ENCODE peak calls at places on chromosomes 3 and 15, in ten cellular contexts. One of them, this sample, is unnamed. For H3K36me3, the result is how much of the 10 kb centered on the place peaks cover.

GRCh38 chr15:29670266-29670665 is 152.0 kb downstream of the TJP1 start:
- DNase-seq in neural progenitor cell: no peak
- DNase-seq in fibroblast of lung: peak
- DNase-seq in tibial nerve: no peak
- DNase-seq in upper lobe of right lung: no peak
- DNase-seq in MM.1S: no peak
- DNase-seq in left ventricle myocardium inferior: no peak
- DNase-seq in keratinocyte: no peak
- DNase-seq in kidney: no peak
- DNase-seq in heart left ventricle: no peak
- DNase-seq in this sample: no peak

GRCh38 chr3:53193466-53194217 is 32.6 kb downstream of the PRKCD start:
- DNase-seq in fibroblast of lung: peak
- DNase-seq in left ventricle myocardium inferior: no peak
- DNase-seq in tibial nerve: no peak
- DNase-seq in upper lobe of right lung: peak
- DNase-seq in kidney: no peak
- DNase-seq in MM.1S: no peak
- DNase-seq in heart left ventricle: no peak
- DNase-seq in keratinocyte: no peak
- DNase-seq in neural progenitor cell: peak
- DNase-seq in this sample: no peak

GRCh38 chr15:86317379-86317745 is 237.7 kb downstream of the AGBL1 start:
- DNase-seq in left ventricle myocardium inferior: no peak
- DNase-seq in fibroblast of lung: no peak
- DNase-seq in MM.1S: no peak
- DNase-seq in upper lobe of right lung: no peak
- DNase-seq in tibial nerve: no peak
- DNase-seq in neural progenitor cell: no peak
- DNase-seq in keratinocyte: no peak
- DNase-seq in kidney: no peak
- DNase-seq in heart left ventricle: no peak
- DNase-seq in this sample: no peak

GRCh38 chr15:88613074-88613944 is 7.8 kb upstream of the AEN start:
- DNase-seq in keratinocyte: no peak
- DNase-seq in left ventricle myocardium inferior: no peak
- DNase-seq in tibial nerve: no peak
- DNase-seq in MM.1S: no peak
- DNase-seq in fibroblast of lung: peak
- DNase-seq in kidney: no peak
- DNase-seq in upper lobe of right lung: no peak
- DNase-seq in neural progenitor cell: no peak
- DNase-seq in heart left ventricle: no peak
- DNase-seq in this sample: no peak

GRCh38 chr3:56845505-56845904 is 43.8 kb upstream of the ARHGEF3 start:
- DNase-seq in MM.1S: no peak
- DNase-seq in left ventricle myocardium inferior: no peak
- DNase-seq in kidney: no peak
- DNase-seq in upper lobe of right lung: no peak
- DNase-seq in tibial nerve: no peak
- DNase-seq in keratinocyte: no peak
- DNase-seq in fibroblast of lung: peak
- DNase-seq in neural progenitor cell: no peak
- DNase-seq in heart left ventricle: no peak
- DNase-seq in this sample: no peak

GRCh38 chr3:14598143-14598569 is 53.4 kb upstream of the CCDC174 start:
- DNase-seq in kidney: no peak
- DNase-seq in MM.1S: peak
- DNase-seq in tibial nerve: no peak
- DNase-seq in neural progenitor cell: peak
- DNase-seq in left ventricle myocardium inferior: no peak
- DNase-seq in upper lobe of right lung: no peak
- DNase-seq in fibroblast of lung: peak
- DNase-seq in keratinocyte: no peak
- DNase-seq in heart left ventricle: no peak
- DNase-seq in this sample: no peak

GRCh38 chr3:153080778-153081240 is 81.2 kb upstream of the RAP2B start:
- DNase-seq in heart left ventricle: no peak
- DNase-seq in kidney: no peak
- DNase-seq in fibroblast of lung: no peak
- DNase-seq in neural progenitor cell: no peak
- DNase-seq in left ventricle myocardium inferior: no peak
- DNase-seq in keratinocyte: no peak
- DNase-seq in MM.1S: no peak
- DNase-seq in tibial nerve: no peak
- DNase-seq in upper lobe of right lung: no peak
- DNase-seq in this sample: no peak

GRCh38 chr3:146153429-146153828 is 7.6 kb downstream of the PLOD2 start:
- DNase-seq in left ventricle myocardium inferior: no peak
- DNase-seq in neural progenitor cell: no peak
- DNase-seq in heart left ventricle: no peak
- DNase-seq in tibial nerve: no peak
- DNase-seq in kidney: no peak
- DNase-seq in keratinocyte: no peak
- DNase-seq in MM.1S: no peak
- DNase-seq in upper lobe of right lung: no peak
- DNase-seq in fibroblast of lung: no peak
- DNase-seq in this sample: no peak

GRCh38 chr3:37349640-37350039 is 175.3 kb upstream of the LRRFIP2 start:
- DNase-seq in keratinocyte: no peak
- DNase-seq in left ventricle myocardium inferior: no peak
- DNase-seq in kidney: no peak
- DNase-seq in fibroblast of lung: no peak
- DNase-seq in neural progenitor cell: no peak
- DNase-seq in MM.1S: no peak
- DNase-seq in tibial nerve: no peak
- DNase-seq in heart left ventricle: no peak
- DNase-seq in upper lobe of right lung: no peak
- DNase-seq in this sample: no peak
- H3K27ac ChIP-seq in keratinocyte: no peak
- H3K27ac ChIP-seq in left ventricle myocardium inferior: no peak
- H3K27ac ChIP-seq in kidney: no peak
- H3K27ac ChIP-seq in fibroblast of lung: no peak
- H3K27ac ChIP-seq in neural progenitor cell: no peak
- H3K27ac ChIP-seq in MM.1S: no peak
- H3K27ac ChIP-seq in tibial nerve: no peak
- H3K27ac ChIP-seq in heart left ventricle: no peak
- H3K27ac ChIP-seq in upper lobe of right lung: no peak
- H3K27ac ChIP-seq in this sample: no peak

GRCh38 chr3:105516972-105517371 is 150.3 kb downstream of the ALCAM start:
- DNase-seq in MM.1S: no peak
- DNase-seq in neural progenitor cell: peak
- DNase-seq in upper lobe of right lung: no peak
- DNase-seq in keratinocyte: no peak
- DNase-seq in kidney: no peak
- DNase-seq in tibial nerve: no peak
- DNase-seq in fibroblast of lung: no peak
- DNase-seq in left ventricle myocardium inferior: no peak
- DNase-seq in heart left ventricle: no peak
- DNase-seq in this sample: no peak
- TF ChIP-seq CTCF in MM.1S: no peak
- TF ChIP-seq CTCF in neural progenitor cell: peak
- TF ChIP-seq CTCF in upper lobe of right lung: peak
- TF ChIP-seq CTCF in keratinocyte: peak
- TF ChIP-seq CTCF in kidney: no peak
- TF ChIP-seq CTCF in tibial nerve: no peak
- TF ChIP-seq CTCF in fibroblast of lung: peak
- TF ChIP-seq CTCF in left ventricle myocardium inferior: no peak
- TF ChIP-seq CTCF in heart left ventricle: no peak
- TF ChIP-seq CTCF in this sample: no peak

GRCh38 chr3:31410411-31410810 is 122.3 kb upstream of the STT3B start:
- DNase-seq in left ventricle myocardium inferior: no peak
- DNase-seq in heart left ventricle: no peak
- DNase-seq in upper lobe of right lung: no peak
- DNase-seq in keratinocyte: no peak
- DNase-seq in tibial nerve: no peak
- DNase-seq in MM.1S: no peak
- DNase-seq in neural progenitor cell: no peak
- DNase-seq in fibroblast of lung: no peak
- DNase-seq in kidney: no peak
- DNase-seq in this sample: no peak
- H3K36me3 ChIP-seq in left ventricle myocardium inferior: under half
- H3K36me3 ChIP-seq in heart left ventricle: under half
- H3K36me3 ChIP-seq in upper lobe of right lung: under half
- H3K36me3 ChIP-seq in keratinocyte: under half
- H3K36me3 ChIP-seq in tibial nerve: under half
- H3K36me3 ChIP-seq in MM.1S: under half
- H3K36me3 ChIP-seq in neural progenitor cell: under half
- H3K36me3 ChIP-seq in fibroblast of lung: under half
- H3K36me3 ChIP-seq in kidney: under half
- H3K36me3 ChIP-seq in this sample: under half

GRCh38 chr3:69865920-69866679 is 126.8 kb downstream of the MITF start:
- DNase-seq in MM.1S: no peak
- DNase-seq in left ventricle myocardium inferior: peak
- DNase-seq in heart left ventricle: peak
- DNase-seq in fibroblast of lung: no peak
- DNase-seq in neural progenitor cell: peak
- DNase-seq in keratinocyte: no peak
- DNase-seq in tibial nerve: no peak
- DNase-seq in upper lobe of right lung: peak
- DNase-seq in kidney: peak
- DNase-seq in this sample: peak
- H3K27ac ChIP-seq in MM.1S: no peak
- H3K27ac ChIP-seq in left ventricle myocardium inferior: peak
- H3K27ac ChIP-seq in heart left ventricle: peak
- H3K27ac ChIP-seq in fibroblast of lung: peak
- H3K27ac ChIP-seq in neural progenitor cell: no peak
- H3K27ac ChIP-seq in keratinocyte: no peak
- H3K27ac ChIP-seq in tibial nerve: no peak
- H3K27ac ChIP-seq in upper lobe of right lung: peak
- H3K27ac ChIP-seq in kidney: peak
- H3K27ac ChIP-seq in this sample: no peak

DNA sequence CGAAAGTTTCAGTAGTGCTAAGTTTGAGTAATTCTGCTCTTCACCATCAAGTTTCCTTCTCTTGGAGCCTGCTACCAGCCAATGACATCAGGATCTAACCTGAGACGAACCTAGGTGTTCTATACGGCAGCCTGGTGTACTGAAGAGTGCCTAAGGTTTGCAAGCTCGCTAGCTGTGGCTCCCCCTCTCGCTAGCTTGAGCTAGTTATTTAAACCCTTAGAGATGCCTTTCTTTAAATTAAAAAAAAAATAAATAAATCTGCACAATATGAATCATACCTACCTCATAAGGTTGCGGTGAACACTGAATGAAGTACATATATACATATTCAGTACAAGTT is 1.4 kb upstream of the COL8A1 start:
- DNase-seq in left ventricle myocardium inferior: no peak
- DNase-seq in kidney: no peak
- DNase-seq in MM.1S: no peak
- DNase-seq in heart left ventricle: no peak
- DNase-seq in upper lobe of right lung: no peak
- DNase-seq in fibroblast of lung: no peak
- DNase-seq in tibial nerve: no peak
- DNase-seq in neural progenitor cell: peak
- DNase-seq in keratinocyte: peak
- DNase-seq in this sample: no peak
- TF ChIP-seq CTCF in left ventricle myocardium inferior: no peak
- TF ChIP-seq CTCF in kidney: no peak
- TF ChIP-seq CTCF in MM.1S: no peak
- TF ChIP-seq CTCF in heart left ventricle: no peak
- TF ChIP-seq CTCF in upper lobe of right lung: no peak
- TF ChIP-seq CTCF in fibroblast of lung: peak
- TF ChIP-seq CTCF in tibial nerve: no peak
- TF ChIP-seq CTCF in neural progenitor cell: no peak
- TF ChIP-seq CTCF in keratinocyte: peak
- TF ChIP-seq CTCF in this sample: no peak

This sample was measured in tibial artery.